ENCODE peak calls at places on chromosomes 3 and 15, in eight cellular contexts. One of them, this sample, is unnamed.

GRCh38 chr15:57138260-57138895 is 219.9 kb downstream of the TCF12 start:
- DNase-seq in mammary epithelial cell: peak
- DNase-seq in CD8-positive, alpha-beta T cell: no peak
- DNase-seq in AG09309: no peak
- DNase-seq in GM12865: peak
- DNase-seq in brain microvascular endothelial cell: peak
- DNase-seq in nephron progenitor cell: peak
- DNase-seq in neural progenitor cell: peak
- DNase-seq in this sample: no peak

GRCh38 chr15:70906842-70907241 is 14.2 kb downstream of the LRRC49 start:
- DNase-seq in mammary epithelial cell: no peak
- DNase-seq in AG09309: no peak
- DNase-seq in GM12865: no peak
- DNase-seq in neural progenitor cell: no peak
- DNase-seq in nephron progenitor cell: no peak
- DNase-seq in brain microvascular endothelial cell: no peak
- DNase-seq in CD8-positive, alpha-beta T cell: no peak
- DNase-seq in this sample: no peak

GRCh38 chr15:31304074-31304648 is 22.5 kb upstream of the KLF13 start:
- DNase-seq in nephron progenitor cell: no peak
- DNase-seq in AG09309: no peak
- DNase-seq in neural progenitor cell: no peak
- DNase-seq in GM12865: no peak
- DNase-seq in CD8-positive, alpha-beta T cell: no peak
- DNase-seq in mammary epithelial cell: no peak
- DNase-seq in brain microvascular endothelial cell: no peak
- DNase-seq in this sample: peak

GRCh38 chr15:90200534-90201139 is 493 bp upstream of the SEMA4B start:
- DNase-seq in AG09309: no peak
- DNase-seq in GM12865: no peak
- DNase-seq in neural progenitor cell: no peak
- DNase-seq in brain microvascular endothelial cell: no peak
- DNase-seq in nephron progenitor cell: no peak
- DNase-seq in mammary epithelial cell: no peak
- DNase-seq in CD8-positive, alpha-beta T cell: no peak
- DNase-seq in this sample: no peak

GRCh38 chr3:185820973-185821758 is 3.7 kb downstream of the IGF2BP2 start:
- DNase-seq in brain microvascular endothelial cell: peak
- DNase-seq in CD8-positive, alpha-beta T cell: no peak
- DNase-seq in mammary epithelial cell: peak
- DNase-seq in AG09309: peak
- DNase-seq in nephron progenitor cell: no peak
- DNase-seq in GM12865: no peak
- DNase-seq in neural progenitor cell: peak
- DNase-seq in this sample: no peak

GRCh38 chr3:105830836-105831235 is 38.0 kb downstream of the CBLB start:
- DNase-seq in AG09309: no peak
- DNase-seq in brain microvascular endothelial cell: no peak
- DNase-seq in CD8-positive, alpha-beta T cell: no peak
- DNase-seq in neural progenitor cell: no peak
- DNase-seq in mammary epithelial cell: no peak
- DNase-seq in nephron progenitor cell: no peak
- DNase-seq in GM12865: no peak
- DNase-seq in this sample: no peak

GRCh38 chr15:26224266-26224665 is 361.1 kb upstream of the ATP10A start:
- DNase-seq in mammary epithelial cell: no peak
- DNase-seq in AG09309: no peak
- DNase-seq in neural progenitor cell: no peak
- DNase-seq in nephron progenitor cell: no peak
- DNase-seq in CD8-positive, alpha-beta T cell: no peak
- DNase-seq in brain microvascular endothelial cell: no peak
- DNase-seq in GM12865: no peak
- DNase-seq in this sample: peak

GRCh38 chr3:13015286-13016082 is 57.7 kb downstream of the IQSEC1 start:
- DNase-seq in CD8-positive, alpha-beta T cell: peak
- DNase-seq in GM12865: peak
- DNase-seq in mammary epithelial cell: no peak
- DNase-seq in neural progenitor cell: no peak
- DNase-seq in nephron progenitor cell: no peak
- DNase-seq in AG09309: no peak
- DNase-seq in brain microvascular endothelial cell: no peak
- DNase-seq in this sample: no peak

GRCh38 chr3:30135190-30135589 is 471.2 kb upstream of the TGFBR2 start:
- DNase-seq in GM12865: peak
- DNase-seq in mammary epithelial cell: no peak
- DNase-seq in AG09309: no peak
- DNase-seq in nephron progenitor cell: no peak
- DNase-seq in CD8-positive, alpha-beta T cell: no peak
- DNase-seq in neural progenitor cell: no peak
- DNase-seq in brain microvascular endothelial cell: no peak
- DNase-seq in this sample: no peak

GRCh38 chr3:155230382-155230781 is 63.1 kb downstream of the STRIT1 start:
- DNase-seq in CD8-positive, alpha-beta T cell: no peak
- DNase-seq in AG09309: peak
- DNase-seq in neural progenitor cell: no peak
- DNase-seq in nephron progenitor cell: no peak
- DNase-seq in brain microvascular endothelial cell: no peak
- DNase-seq in GM12865: no peak
- DNase-seq in mammary epithelial cell: peak
- DNase-seq in this sample: no peak

GRCh38 chr3:113271594-113272368 is 60.4 kb downstream of the BOC start:
- DNase-seq in brain microvascular endothelial cell: no peak
- DNase-seq in CD8-positive, alpha-beta T cell: no peak
- DNase-seq in mammary epithelial cell: no peak
- DNase-seq in nephron progenitor cell: no peak
- DNase-seq in neural progenitor cell: no peak
- DNase-seq in GM12865: no peak
- DNase-seq in AG09309: no peak
- DNase-seq in this sample: no peak

DNA sequence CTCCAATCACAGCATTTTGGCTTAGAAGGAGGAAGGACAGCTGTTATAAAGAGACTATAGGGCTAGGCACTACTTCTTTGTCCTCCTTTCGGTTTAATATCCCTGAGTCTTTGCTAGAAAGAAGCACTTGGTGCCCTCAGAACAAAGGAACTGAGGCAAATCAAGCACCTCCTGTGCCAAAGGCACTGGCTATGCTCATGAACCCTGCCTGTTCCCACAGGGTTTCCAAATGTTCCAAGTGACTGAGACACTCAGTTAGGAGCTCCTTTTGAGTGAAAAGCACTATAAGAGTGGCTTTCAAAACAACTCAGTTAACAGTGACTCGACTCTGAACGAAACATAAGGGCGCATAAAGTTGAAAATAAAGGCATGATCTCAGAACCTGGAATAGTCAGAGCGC is 25.0 kb downstream of the TBC1D2B start:
- DNase-seq in AG09309: no peak
- DNase-seq in brain microvascular endothelial cell: no peak
- DNase-seq in mammary epithelial cell: no peak
- DNase-seq in neural progenitor cell: no peak
- DNase-seq in CD8-positive, alpha-beta T cell: no peak
- DNase-seq in nephron progenitor cell: no peak
- DNase-seq in GM12865: no peak
- DNase-seq in this sample: no peak
- TF ChIP-seq CTCF in AG09309: no peak
- TF ChIP-seq CTCF in brain microvascular endothelial cell: no peak
- TF ChIP-seq CTCF in mammary epithelial cell: no peak
- TF ChIP-seq CTCF in neural progenitor cell: no peak
- TF ChIP-seq CTCF in CD8-positive, alpha-beta T cell: no peak
- TF ChIP-seq CTCF in nephron progenitor cell: no peak
- TF ChIP-seq CTCF in GM12865: no peak
- TF ChIP-seq CTCF in this sample: no peak

GRCh38 chr3:150843241-150843640 is 62.0 kb downstream of the MINDY4B start:
- DNase-seq in mammary epithelial cell: no peak
- DNase-seq in nephron progenitor cell: no peak
- DNase-seq in CD8-positive, alpha-beta T cell: no peak
- DNase-seq in AG09309: no peak
- DNase-seq in neural progenitor cell: no peak
- DNase-seq in GM12865: no peak
- DNase-seq in brain microvascular endothelial cell: no peak
- DNase-seq in this sample: no peak

GRCh38 chr3:150844484-150844883 is 60.8 kb downstream of the MINDY4B start:
- DNase-seq in CD8-positive, alpha-beta T cell: no peak
- DNase-seq in neural progenitor cell: no peak
- DNase-seq in AG09309: no peak
- DNase-seq in nephron progenitor cell: no peak
- DNase-seq in brain microvascular endothelial cell: no peak
- DNase-seq in mammary epithelial cell: no peak
- DNase-seq in GM12865: no peak
- DNase-seq in this sample: no peak

DNA sequence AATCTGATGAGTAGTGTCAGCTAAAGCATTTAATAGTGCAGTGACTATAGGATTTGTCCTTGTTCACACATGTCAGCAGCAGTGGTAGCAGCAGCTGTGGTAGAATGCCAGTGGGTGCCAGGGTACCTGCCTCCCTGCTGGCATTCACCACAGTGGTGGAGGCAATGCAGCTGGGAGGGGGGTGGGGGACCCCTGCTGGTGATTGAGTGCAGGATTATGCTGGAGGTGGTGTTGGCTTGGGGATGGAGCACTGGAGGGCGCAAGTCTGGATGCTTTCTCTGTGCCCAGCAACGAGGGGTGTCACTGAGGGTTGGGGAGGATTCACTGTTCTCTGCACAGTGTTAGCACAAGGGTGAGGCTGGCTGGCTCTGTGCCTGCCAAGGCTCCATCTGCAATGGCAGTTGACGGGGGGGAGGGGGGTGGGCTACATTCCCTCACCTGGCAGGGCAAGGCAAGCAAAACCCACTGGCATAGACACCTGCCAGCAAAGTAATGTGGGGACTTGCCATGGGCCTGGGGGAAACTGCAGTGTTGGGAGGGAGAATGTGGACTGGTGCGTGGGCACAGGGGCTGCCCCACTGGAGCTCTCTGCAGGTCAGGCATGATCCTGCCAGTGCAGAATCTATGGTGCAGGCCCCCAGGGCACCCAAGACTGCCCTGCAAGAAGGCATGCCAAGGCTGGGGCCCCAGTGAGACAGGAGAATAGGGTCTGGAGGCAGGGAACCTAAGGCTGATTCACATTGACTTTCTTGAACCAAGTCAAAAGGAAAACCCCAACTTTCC is 64.3 kb downstream of the MINDY4B start:
- DNase-seq in neural progenitor cell: no peak
- DNase-seq in mammary epithelial cell: no peak
- DNase-seq in CD8-positive, alpha-beta T cell: no peak
- DNase-seq in brain microvascular endothelial cell: no peak
- DNase-seq in GM12865: no peak
- DNase-seq in AG09309: no peak
- DNase-seq in nephron progenitor cell: no peak
- DNase-seq in this sample: no peak
- TF ChIP-seq CTCF in neural progenitor cell: no peak
- TF ChIP-seq CTCF in mammary epithelial cell: no peak
- TF ChIP-seq CTCF in CD8-positive, alpha-beta T cell: no peak
- TF ChIP-seq CTCF in brain microvascular endothelial cell: peak
- TF ChIP-seq CTCF in GM12865: peak
- TF ChIP-seq CTCF in AG09309: no peak
- TF ChIP-seq CTCF in nephron progenitor cell: no peak
- TF ChIP-seq CTCF in this sample: no peak

GRCh38 chr15:87743557-87743956 is 513.0 kb downstream of the NTRK3 start:
- DNase-seq in neural progenitor cell: no peak
- DNase-seq in brain microvascular endothelial cell: no peak
- DNase-seq in mammary epithelial cell: no peak
- DNase-seq in GM12865: no peak
- DNase-seq in AG09309: no peak
- DNase-seq in nephron progenitor cell: no peak
- DNase-seq in CD8-positive, alpha-beta T cell: no peak
- DNase-seq in this sample: no peak
- TF ChIP-seq CTCF in neural progenitor cell: no peak
- TF ChIP-seq CTCF in brain microvascular endothelial cell: no peak
- TF ChIP-seq CTCF in mammary epithelial cell: no peak
- TF ChIP-seq CTCF in GM12865: no peak
- TF ChIP-seq CTCF in AG09309: no peak
- TF ChIP-seq CTCF in nephron progenitor cell: no peak
- TF ChIP-seq CTCF in CD8-positive, alpha-beta T cell: no peak
- TF ChIP-seq CTCF in this sample: no peak

GRCh38 chr3:159987291-159987711 is 1.3 kb upstream of the IL12A start:
- DNase-seq in nephron progenitor cell: no peak
- DNase-seq in CD8-positive, alpha-beta T cell: no peak
- DNase-seq in neural progenitor cell: peak
- DNase-seq in mammary epithelial cell: peak
- DNase-seq in GM12865: peak
- DNase-seq in brain microvascular endothelial cell: peak
- DNase-seq in AG09309: no peak
- DNase-seq in this sample: no peak
- TF ChIP-seq CTCF in nephron progenitor cell: no peak
- TF ChIP-seq CTCF in CD8-positive, alpha-beta T cell: no peak
- TF ChIP-seq CTCF in neural progenitor cell: peak
- TF ChIP-seq CTCF in mammary epithelial cell: peak
- TF ChIP-seq CTCF in GM12865: peak
- TF ChIP-seq CTCF in brain microvascular endothelial cell: peak
- TF ChIP-seq CTCF in AG09309: peak
- TF ChIP-seq CTCF in this sample: peak

DNA sequence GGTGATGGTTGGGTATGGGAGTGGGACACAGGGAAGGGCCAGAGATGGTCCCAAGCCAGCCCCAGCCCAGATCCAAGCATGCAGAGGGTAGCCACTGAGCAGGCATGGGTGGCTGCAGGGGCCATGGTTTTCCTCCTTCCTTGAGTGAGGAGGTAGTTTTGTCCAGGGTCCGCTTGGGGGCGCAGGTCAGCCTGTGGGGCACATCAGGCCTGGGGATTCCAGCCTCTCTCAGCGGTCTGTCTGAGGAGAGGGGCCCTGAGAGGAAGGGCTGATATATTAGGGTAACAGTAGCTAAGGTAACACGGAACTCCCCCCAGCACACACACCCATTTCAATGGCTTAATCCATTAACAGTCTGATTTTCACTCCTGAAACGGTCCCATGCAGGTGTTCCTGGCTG is 22.7 kb upstream of the LCTL start:
- DNase-seq in brain microvascular endothelial cell: no peak
- DNase-seq in neural progenitor cell: peak
- DNase-seq in AG09309: no peak
- DNase-seq in GM12865: no peak
- DNase-seq in mammary epithelial cell: no peak
- DNase-seq in CD8-positive, alpha-beta T cell: no peak
- DNase-seq in nephron progenitor cell: no peak
- DNase-seq in this sample: no peak
- TF ChIP-seq CTCF in brain microvascular endothelial cell: peak
- TF ChIP-seq CTCF in neural progenitor cell: peak
- TF ChIP-seq CTCF in AG09309: no peak
- TF ChIP-seq CTCF in GM12865: no peak
- TF ChIP-seq CTCF in mammary epithelial cell: no peak
- TF ChIP-seq CTCF in CD8-positive, alpha-beta T cell: no peak
- TF ChIP-seq CTCF in nephron progenitor cell: no peak
- TF ChIP-seq CTCF in this sample: no peak

DNA sequence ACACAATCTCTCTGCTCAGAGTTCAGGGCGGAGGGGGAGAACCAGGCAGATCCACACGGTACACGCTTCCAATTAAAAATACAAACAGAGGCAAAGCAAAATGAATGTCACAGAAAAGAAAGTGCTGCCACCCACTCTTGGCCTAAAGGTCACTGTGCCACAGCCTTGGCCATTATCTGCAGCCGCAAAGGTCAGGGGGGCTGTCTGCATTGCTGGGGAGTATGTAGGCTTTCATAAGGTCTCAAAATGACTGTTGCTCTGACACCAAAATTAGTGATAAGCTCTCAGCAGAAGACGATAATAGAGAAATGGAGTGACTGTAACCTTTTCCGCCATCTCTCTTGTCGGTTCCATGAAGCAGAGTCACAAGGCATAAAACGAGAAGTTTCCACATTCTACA is 374.1 kb upstream of the ICE2 start:
- DNase-seq in mammary epithelial cell: no peak
- DNase-seq in brain microvascular endothelial cell: no peak
- DNase-seq in AG09309: no peak
- DNase-seq in GM12865: no peak
- DNase-seq in CD8-positive, alpha-beta T cell: no peak
- DNase-seq in nephron progenitor cell: no peak
- DNase-seq in neural progenitor cell: no peak
- DNase-seq in this sample: no peak
- TF ChIP-seq CTCF in mammary epithelial cell: no peak
- TF ChIP-seq CTCF in brain microvascular endothelial cell: no peak
- TF ChIP-seq CTCF in AG09309: no peak
- TF ChIP-seq CTCF in GM12865: no peak
- TF ChIP-seq CTCF in CD8-positive, alpha-beta T cell: no peak
- TF ChIP-seq CTCF in nephron progenitor cell: no peak
- TF ChIP-seq CTCF in neural progenitor cell: no peak
- TF ChIP-seq CTCF in this sample: no peak

This sample was measured in osteocyte.